ENCODE peak calls at places on chromosomes 1 and 21, in six cellular contexts. W is stimulated activated CD4-positive, alpha-beta T cell treated with anti-CD3 and anti-CD28 coated beads, Interleukin-2, amount 100 ng/mL, for 24 hours; A is dorsolateral prefrontal cortex; N is Right ventricle myocardium superior; Q is fibroblast of villous mesenchyme; U is stimulated activated CD8-positive, alpha-beta memory T cell treated with anti-CD3 and anti-CD28 coated beads, Interleukin-7, amount 100 ng/mL, for 48 hours. I is an unnamed sample.

GRCh38 chr1:183457449-183457848 is 14.8 kb upstream of the SMG7 start:
- DNase-seq in N (no peak), U (no peak), A (no peak), W (no peak), Q (no peak), I (no peak)

GRCh38 chr1:59414406-59415133 is 117.7 kb downstream of the FGGY start:
- DNase-seq in U (no peak), Q (peak), N (no peak), A (no peak), W (no peak), I (no peak)

GRCh38 chr1:17007121-17007520 is 4.6 kb downstream of the ATP13A2 start:
- DNase-seq in W (no peak), Q (no peak), U (no peak), A (no peak), N (no peak), I (no peak)

GRCh38 chr1:203084588-203085527 is 954 bp downstream of the MYOG start:
- DNase-seq in Q (no peak), U (peak), N (no peak), W (peak), A (no peak), I (no peak)

GRCh38 chr1:11650331-11650991 is 3.8 kb downstream of the FBXO2 start:
- DNase-seq in A (peak), W (peak), U (peak), Q (peak), N (peak), I (peak)

GRCh38 chr1:22037520-22037919 is 15.0 kb upstream of the CDC42 start:
- DNase-seq in W (no peak), A (no peak), U (no peak), Q (no peak), N (no peak), I (no peak)

GRCh38 chr1:218459878-218460277 is 114.7 kb downstream of the TGFB2 start:
- DNase-seq in N (no peak), Q (peak), A (no peak), U (no peak), W (no peak), I (no peak)

GRCh38 chr1:90821793-90822359 is 104.8 kb upstream of the BARHL2 start:
- DNase-seq in W (no peak), U (no peak), N (no peak), Q (no peak), A (no peak), I (no peak)

GRCh38 chr1:178933709-178934573 is 63.1 kb upstream of the ANGPTL1 start:
- DNase-seq in Q (peak), W (no peak), A (no peak), U (no peak), N (no peak), I (no peak)

GRCh38 chr1:206705187-206705586 is 20.5 kb downstream of the MAPKAPK2 start:
- DNase-seq in A (no peak), U (no peak), N (peak), W (no peak), Q (peak), I (peak)

GRCh38 chr1:232579958-232580705 is 49.8 kb downstream of the SIPA1L2 start:
- DNase-seq in A (no peak), U (peak), W (no peak), N (no peak), Q (no peak), I (no peak)

GRCh38 chr1:11946647-11947046 is 12.1 kb downstream of the PLOD1 start:
- DNase-seq in A (no peak), U (no peak), Q (no peak), W (no peak), N (no peak), I (no peak)

GRCh38 chr1:229199261-229199850 is 71.6 kb upstream of the RAB4A start:
- DNase-seq in U (no peak), Q (no peak), W (no peak), N (no peak), A (no peak), I (no peak)

GRCh38 chr21:42561742-42562141 is 48.1 kb downstream of the SLC37A1 start:
- DNase-seq in Q (no peak), A (no peak), N (no peak), W (no peak), U (no peak), I (no peak)

GRCh38 chr1:216596298-216596947 is 126.8 kb downstream of the ESRRG start:
- DNase-seq in N (no peak), Q (peak), U (no peak), W (no peak), A (no peak), I (no peak)

GRCh38 chr1:58398714-58399113 is 147.8 kb downstream of the OMA1 start:
- DNase-seq in U (no peak), A (no peak), W (no peak), N (no peak), Q (no peak), I (no peak)

GRCh38 chr1:32068891-32069590 is 3.7 kb upstream of the TMEM39B start:
- DNase-seq in Q (peak), A (no peak), U (no peak), W (no peak), N (no peak), I (no peak)

GRCh38 chr1:61184035-61184713 is 101.8 kb downstream of the NFIA start:
- DNase-seq in U (no peak), W (no peak), Q (peak), A (peak), N (peak), I (no peak)

I was measured in caudate nucleus.